ENCODE peak calls at places on chromosomes 1 and 21, in five cellular contexts. E, U, D, T and X are unnamed samples.

GRCh38 chr1:173717238-173717637 is 2.5 kb downstream of the KLHL20 start:
- DNase-seq in E (no peak), U (peak; percentile 16), D (no peak), T (no peak), X (no peak)

GRCh38 chr1:7406641-7407546 is 364.2 kb upstream of the VAMP3 start:
- DNase-seq in E (peak; percentile 46), U (no peak), D (no peak), T (peak; percentile 59), X (peak; percentile 42)

GRCh38 chr1:11147371-11147770 is 41.8 kb upstream of the ANGPTL7 start:
- DNase-seq in E (no peak), U (no peak), D (no peak), T (no peak), X (no peak)

GRCh38 chr1:245858683-245859509 is 648.2 kb downstream of the SMYD3 start:
- DNase-seq in E (no peak), U (no peak), D (no peak), T (no peak), X (no peak)

GRCh38 chr1:221449801-221450470 is 292.0 kb downstream of the DUSP10 start:
- DNase-seq in E (no peak), U (no peak), D (no peak), T (no peak), X (no peak)

GRCh38 chr1:81954388-81955023 is 153.8 kb downstream of the ADGRL2 start:
- DNase-seq in E (no peak), U (no peak), D (no peak), T (no peak), X (no peak)

GRCh38 chr1:235051521-235051920 is 77.1 kb downstream of the TOMM20 start:
- DNase-seq in E (peak; percentile 40), U (peak; percentile 36), D (peak; percentile 56), T (no peak), X (no peak)

GRCh38 chr1:110502402-110502801 is 16.6 kb downstream of the KCNA10 start:
- DNase-seq in E (peak; percentile 26), U (peak; percentile 15), D (no peak), T (no peak), X (no peak)

GRCh38 chr1:1921459-1921862 is 2.4 kb upstream of the TMEM52 start:
- DNase-seq in E (peak; percentile 79), U (no peak), D (peak; percentile 15), T (no peak), X (no peak)

GRCh38 chr1:66542811-66543767 is 9.1 kb downstream of the SGIP1 start:
- DNase-seq in E (peak; percentile 82), U (peak; percentile 85), D (peak; percentile 38), T (no peak), X (no peak)

GRCh38 chr1:233282582-233282886 is 13.0 kb downstream of the PCNX2 start:
- DNase-seq in E (no peak), U (no peak), D (no peak), T (no peak), X (no peak)

GRCh38 chr1:66552287-66552686 is 18.3 kb downstream of the SGIP1 start:
- DNase-seq in E (no peak), U (no peak), D (no peak), T (no peak), X (no peak)

GRCh38 chr21:45550552-45551210 is 8.4 kb upstream of the SLC19A1 start:
- DNase-seq in E (peak; percentile 75), U (peak; percentile 59), D (peak; percentile 25), T (peak; percentile 70), X (peak; percentile 38)
- H3K4me3 ChIP-seq in E (no peak overlapping the region), U (no peak overlapping the region), D (no peak overlapping the region), T (no peak overlapping the region), X (peak overlapping the region; percentile 43)

DNA sequence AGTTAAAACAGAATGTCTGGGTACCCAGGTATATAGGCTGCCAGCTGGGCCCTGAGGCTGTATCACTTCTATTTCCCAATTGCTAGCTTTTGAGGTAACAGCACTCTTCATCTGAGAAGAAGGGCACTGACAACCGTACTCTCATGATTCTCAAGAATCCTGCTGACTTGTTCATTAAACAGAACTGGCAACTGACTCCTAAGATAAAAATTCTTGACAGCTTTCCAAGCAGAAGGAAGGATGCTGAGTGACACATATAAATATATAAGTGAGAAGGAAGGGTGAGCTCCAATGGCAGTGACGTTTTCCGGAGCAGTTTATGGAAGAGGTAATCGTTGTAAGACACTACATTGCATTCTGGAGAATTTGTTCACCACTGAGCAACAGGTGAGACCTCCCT is 48.1 kb upstream of the NRIP1 start:
- DNase-seq in E (no peak), U (no peak), D (no peak), T (no peak), X (no peak)
- H3K36me3 ChIP-seq in E (no peaks in the 10 kb centered on the region), U (no peaks in the 10 kb centered on the region), D (no peaks in the 10 kb centered on the region), T (no peaks in the 10 kb centered on the region), X (no peaks in the 10 kb centered on the region)

GRCh38 chr1:204088596-204088995 is 15.7 kb downstream of the SOX13 start:
- DNase-seq in E (no peak), U (no peak), D (no peak), T (peak; percentile 57), X (no peak)
- H3K4me3 ChIP-seq in E (no peak overlapping the region), U (no peak overlapping the region), D (no peak overlapping the region), T (no peak overlapping the region), X (no peak overlapping the region)

GRCh38 chr1:26452459-26453183 is 19.6 kb upstream of the HMGN2 start:
- DNase-seq in E (no peak), U (no peak), D (no peak), T (no peak), X (no peak)
- H3K36me3 ChIP-seq in E (peaks cover 24% of the 10 kb centered on the region), U (no peaks in the 10 kb centered on the region), D (peaks cover 50% of the 10 kb centered on the region), T (peaks cover 7% of the 10 kb centered on the region), X (peaks cover 5% of the 10 kb centered on the region)